ENCODE peak calls at places on chromosomes 12 and 14, in nine cellular contexts. X, U, C, S, R, M, F, O and E are unnamed samples.

GRCh38 chr14:64879635-64880381 is at the start of gene SPTB:
- DNase-seq in X (no peak), F (no peak), O (peak), U (no peak), M (no peak), R (no peak), C (no peak), S (no peak), E (peak)

GRCh38 chr12:4829793-4830162 is 79.9 kb upstream of the KCNA1 start:
- DNase-seq in F (no peak), U (no peak), R (no peak), O (no peak), M (no peak), S (no peak), C (no peak), X (no peak), E (peak)

GRCh38 chr12:31846405-31846804 is 112.8 kb upstream of the RESF1 start:
- DNase-seq in S (no peak), O (no peak), F (no peak), C (no peak), R (no peak), U (no peak), M (no peak), X (no peak), E (no peak)

GRCh38 chr14:101972126-101972785 is 7.9 kb downstream of the DYNC1H1 start:
- DNase-seq in C (peak), R (peak), S (peak), U (peak), X (peak), M (no peak), F (peak), O (no peak), E (peak)

GRCh38 chr12:84124211-84124610 is 788.4 kb downstream of the SLC6A15 start:
- DNase-seq in S (no peak), U (no peak), X (peak), O (no peak), M (no peak), R (no peak), F (no peak), C (no peak), E (no peak)

GRCh38 chr14:67541448-67542387 is 8.6 kb downstream of the PLEKHH1 start:
- DNase-seq in R (no peak), F (no peak), S (no peak), M (no peak), U (no peak), X (no peak), O (peak), C (peak), E (no peak)

GRCh38 chr12:102676812-102677211 is 196.4 kb upstream of the IGF1 start:
- DNase-seq in X (no peak), U (no peak), F (no peak), R (no peak), O (no peak), M (no peak), C (no peak), S (no peak), E (no peak)

GRCh38 chr14:64722842-64723447 is 18.7 kb downstream of the PLEKHG3 start:
- DNase-seq in O (no peak), R (no peak), X (no peak), S (no peak), C (peak), F (no peak), U (no peak), M (no peak), E (no peak)

GRCh38 chr12:66166561-66166960 is 3.2 kb downstream of the TMBIM4 start:
- DNase-seq in U (no peak), S (no peak), F (no peak), C (no peak), O (no peak), R (no peak), X (no peak), M (no peak), E (no peak)

DNA sequence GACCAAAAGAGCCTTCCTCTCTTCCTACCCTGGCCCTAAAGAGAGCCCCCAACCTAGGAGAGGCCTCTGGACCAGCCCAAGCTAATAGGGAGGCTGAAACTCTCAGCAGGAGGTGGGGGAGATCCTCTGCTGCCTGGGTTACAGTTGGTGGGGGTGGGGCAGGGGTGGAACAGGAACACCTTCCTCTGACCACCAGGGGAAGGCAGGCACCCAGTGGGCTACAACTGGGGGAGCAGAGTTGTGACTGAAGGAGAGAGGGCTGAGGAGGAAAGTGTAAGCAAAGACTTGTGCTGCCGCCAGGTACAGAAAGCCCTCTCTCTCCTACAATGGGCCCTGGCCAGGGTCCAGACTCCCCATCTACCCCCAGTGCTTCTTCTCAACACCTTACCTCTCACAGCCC is 1.5 kb downstream of the MYO1A start:
- DNase-seq in X (no peak), U (no peak), S (no peak), C (no peak), M (no peak), R (no peak), F (no peak), O (no peak), E (no peak)
- H3K4me3 ChIP-seq in X (no peak), U (no peak), S (no peak), C (no peak), M (no peak), R (no peak), F (peak), O (no peak), E (no peak)

GRCh38 chr14:74616996-74617700 is 5.1 kb upstream of the LTBP2 start:
- DNase-seq in M (no peak), O (peak), U (peak), X (no peak), S (peak), F (no peak), R (no peak), C (no peak), E (no peak)
- H3K4me3 ChIP-seq in M (no peak), O (no peak), U (no peak), X (no peak), S (no peak), F (no peak), R (no peak), C (no peak), E (no peak)

GRCh38 chr14:105525326-105525725 is 1.1 kb upstream of the TMEM121 start:
- DNase-seq in O (no peak), S (no peak), F (no peak), C (no peak), U (no peak), M (no peak), X (no peak), R (no peak), E (no peak)
- H3K4me3 ChIP-seq in O (no peak), S (no peak), F (no peak), C (no peak), U (no peak), M (no peak), X (no peak), R (no peak), E (no peak)

DNA sequence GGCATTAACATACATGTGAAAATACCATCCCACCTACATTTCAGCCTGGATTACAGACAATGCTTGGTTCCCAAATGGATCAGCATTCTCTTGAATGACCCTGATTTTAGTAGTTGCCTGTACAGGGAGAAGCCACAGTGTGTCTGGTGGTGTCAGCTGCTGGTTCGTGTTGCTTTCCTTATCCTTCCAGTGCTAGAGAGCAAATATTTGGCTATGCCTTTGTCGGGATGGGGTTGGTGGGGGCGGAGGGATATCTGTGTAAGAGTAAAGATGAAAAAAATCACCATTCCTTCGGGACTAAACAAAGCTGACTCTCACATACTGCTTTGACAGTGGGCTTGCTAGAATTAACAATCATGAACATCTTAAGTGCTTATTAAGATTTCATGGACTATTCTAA is 96.0 kb downstream of the PTPRR start:
- DNase-seq in M (no peak), R (no peak), U (no peak), O (no peak), C (no peak), S (no peak), X (no peak), F (no peak), E (no peak)
- H3K4me3 ChIP-seq in M (no peak), R (no peak), U (no peak), O (no peak), C (no peak), S (no peak), X (no peak), F (no peak), E (no peak)

GRCh38 chr14:31229638-31230229 is 22.1 kb upstream of the HECTD1 start:
- DNase-seq in X (peak), S (peak), C (peak), O (peak), F (peak), U (peak), M (peak), R (peak), E (peak)
- H3K4me3 ChIP-seq in X (no peak), S (no peak), C (no peak), O (peak), F (no peak), U (peak), M (no peak), R (peak), E (peak)

GRCh38 chr14:100567877-100568163 is 19.4 kb downstream of the BEGAIN start:
- DNase-seq in X (no peak), F (no peak), U (no peak), R (no peak), O (peak), C (no peak), S (no peak), M (no peak), E (no peak)

GRCh38 chr14:100569734-100570251 is 17.4 kb downstream of the BEGAIN start:
- DNase-seq in U (no peak), O (peak), M (no peak), R (no peak), F (no peak), C (no peak), S (no peak), X (no peak), E (no peak)

GRCh38 chr14:100568164-100568997 is 18.8 kb downstream of the BEGAIN start:
- DNase-seq in X (no peak), U (no peak), M (no peak), S (no peak), F (no peak), O (peak), R (no peak), C (no peak), E (no peak)

GRCh38 chr14:100570726-100571454 is 16.3 kb downstream of the BEGAIN start:
- DNase-seq in O (no peak), C (no peak), X (no peak), M (no peak), U (no peak), F (no peak), R (no peak), S (no peak), E (no peak)

DNA sequence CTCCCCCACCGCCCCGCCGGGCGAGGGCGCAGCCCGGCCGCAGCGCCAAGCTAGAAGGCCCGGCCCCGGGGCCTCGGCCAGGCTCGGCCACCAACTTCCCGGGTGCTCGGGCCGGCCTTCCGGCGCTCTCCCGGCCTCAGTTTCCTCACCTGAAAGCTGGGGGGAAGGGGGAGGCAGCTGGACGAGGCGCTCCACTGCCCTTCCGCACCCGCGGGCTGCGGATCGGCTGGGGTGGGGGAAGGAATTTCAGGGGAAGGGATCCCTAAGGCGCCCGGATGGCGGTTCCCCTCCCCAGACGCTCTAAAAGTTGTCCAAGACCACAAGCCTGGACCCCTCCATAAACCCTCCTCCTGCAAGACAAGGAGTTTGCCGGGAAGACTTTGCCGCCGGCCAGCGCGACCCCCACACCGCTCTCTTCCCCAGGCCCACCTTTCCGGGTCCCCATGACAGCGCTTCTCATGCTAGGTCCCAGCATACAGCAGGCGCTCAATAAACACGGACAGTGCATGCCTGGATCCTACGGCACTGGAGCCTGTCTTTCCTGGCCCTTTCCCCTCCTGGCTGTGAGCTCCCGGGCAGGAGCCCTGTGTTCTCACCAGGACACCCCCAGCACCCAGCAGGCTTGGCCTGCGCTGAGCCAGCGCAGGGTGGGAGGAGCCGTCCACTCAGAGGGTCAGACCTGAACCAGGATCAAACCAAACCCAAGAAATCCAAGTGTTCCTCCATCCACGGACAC is 18.1 kb downstream of the BEGAIN start:
- DNase-seq in S (no peak), X (no peak), M (no peak), C (no peak), F (no peak), R (no peak), U (no peak), O (no peak), E (no peak)
- H3K4me3 ChIP-seq in S (no peak), X (no peak), M (no peak), C (peak), F (peak), R (no peak), U (no peak), O (peak), E (no peak)

DNA sequence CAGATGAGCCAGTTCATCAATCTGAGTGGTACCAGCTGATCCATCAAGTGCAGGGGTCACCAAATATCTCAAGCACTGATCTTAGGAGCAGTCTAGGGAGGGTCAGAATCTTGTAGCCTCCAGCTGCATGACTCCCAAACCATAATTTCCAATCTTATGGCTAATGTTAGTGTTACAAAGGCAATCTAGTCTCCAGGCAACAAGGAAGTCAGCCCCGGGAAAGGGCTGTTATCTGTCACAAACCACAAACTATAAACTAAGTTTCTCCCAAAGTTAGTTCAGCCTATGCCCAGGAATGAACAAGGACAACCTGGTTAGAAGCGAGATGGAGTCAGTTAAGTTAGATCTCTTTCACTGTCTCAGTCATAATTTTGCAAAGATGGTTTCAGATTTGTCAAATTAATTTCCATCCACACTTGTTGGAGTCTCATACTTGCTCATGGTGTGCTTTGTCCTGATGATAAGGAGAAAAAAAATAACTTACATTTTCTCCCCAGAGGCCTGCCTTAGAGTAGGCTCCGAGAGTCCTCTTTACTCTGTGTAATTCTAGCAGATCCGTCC is 3.9 kb upstream of the ABHD4 start:
- DNase-seq in O (no peak), S (peak), C (no peak), M (no peak), F (no peak), U (peak), X (peak), R (no peak), E (no peak)
- H3K4me3 ChIP-seq in O (no peak), S (no peak), C (no peak), M (no peak), F (no peak), U (no peak), X (no peak), R (no peak), E (no peak)

GRCh38 chr14:90814806-90815566 is 1.2 kb downstream of the TTC7B start:
- DNase-seq in R (no peak), X (no peak), S (no peak), F (no peak), U (no peak), M (no peak), C (no peak), O (no peak), E (no peak)

GRCh38 chr14:90818715-90819114 is 2.5 kb upstream of the TTC7B start:
- DNase-seq in M (no peak), X (no peak), R (no peak), S (no peak), F (no peak), O (no peak), C (no peak), U (no peak), E (no peak)

GRCh38 chr14:90815817-90816662 is at the start of gene TTC7B:
- DNase-seq in O (peak), S (peak), U (no peak), M (no peak), F (no peak), X (peak), R (no peak), C (peak), E (peak)

GRCh38 chr14:90815567-90815816 is 738 bp downstream of the TTC7B start:
- DNase-seq in F (no peak), C (no peak), S (peak), O (no peak), U (no peak), X (no peak), R (no peak), M (no peak), E (no peak)

DNA sequence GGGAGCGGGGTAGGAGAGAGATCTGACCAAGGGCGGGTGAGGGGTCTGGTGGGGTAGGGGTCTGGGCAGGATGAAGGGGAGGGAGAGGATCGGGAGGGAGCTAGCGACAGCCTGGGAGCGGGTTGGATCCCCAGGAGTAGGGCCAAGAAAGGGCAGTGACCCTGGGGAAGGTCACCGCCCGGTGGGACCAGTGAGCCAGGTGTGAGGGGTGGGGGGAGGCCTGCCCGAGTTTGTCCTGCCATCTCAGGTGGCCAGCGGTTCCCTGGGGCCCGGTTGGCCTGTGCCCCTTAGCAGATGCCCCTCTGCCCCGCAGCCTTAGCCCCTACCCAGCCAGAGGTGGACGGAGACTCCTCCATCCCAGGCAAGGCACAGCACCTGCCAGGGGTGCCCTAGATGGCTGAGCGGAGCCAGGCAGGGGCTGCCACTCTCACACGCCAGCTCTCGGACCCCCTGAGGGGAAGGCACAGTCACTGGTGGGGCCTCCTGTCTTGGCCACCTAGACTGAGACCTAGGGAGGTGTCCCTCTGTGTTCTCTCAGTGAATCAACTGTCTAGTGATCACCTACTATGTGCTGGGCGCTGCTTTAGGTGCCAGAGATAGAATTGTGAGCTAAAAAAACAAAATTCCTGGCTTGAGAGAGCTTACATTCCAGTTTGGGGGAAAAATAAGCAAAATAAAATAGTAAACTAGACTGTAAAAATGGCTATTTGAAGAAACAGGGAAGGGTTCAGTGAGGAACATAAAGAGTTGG is 631 bp upstream of the TTC7B start:
- DNase-seq in M (no peak), F (no peak), X (no peak), O (no peak), U (no peak), S (no peak), C (no peak), R (no peak), E (no peak)
- H3K4me3 ChIP-seq in M (no peak), F (no peak), X (no peak), O (peak), U (peak), S (peak), C (peak), R (peak), E (no peak)